ENCODE peak calls at places on chromosome X, in seven cellular contexts. One of them, this sample, is unnamed.

GRCh38 chrX:49268702-49269009 is 937 bp upstream of the PPP1R3F start:
- DNase-seq in HT-29: no peak
- DNase-seq in GM04504: no peak
- DNase-seq in SHP77: no peak
- DNase-seq in spleen: no peak
- DNase-seq in activated CD4-positive, CD25-positive, alpha-beta regulatory T cell treated with anti-CD3 and anti-CD28 coated beads, Interleukin-2, amount 50 U/mL, for 72 hours: no peak
- DNase-seq in psoas muscle: no peak
- DNase-seq in this sample: no peak

GRCh38 chrX:129622757-129623301 is 31.9 kb downstream of the APLN start:
- DNase-seq in HT-29: no peak
- DNase-seq in GM04504: no peak
- DNase-seq in SHP77: no peak
- DNase-seq in spleen: no peak
- DNase-seq in activated CD4-positive, CD25-positive, alpha-beta regulatory T cell treated with anti-CD3 and anti-CD28 coated beads, Interleukin-2, amount 50 U/mL, for 72 hours: no peak
- DNase-seq in psoas muscle: no peak
- DNase-seq in this sample: no peak

GRCh38 chrX:96480081-96480480 is 204.6 kb upstream of the DIAPH2 start:
- DNase-seq in HT-29: no peak
- DNase-seq in GM04504: peak
- DNase-seq in SHP77: no peak
- DNase-seq in spleen: no peak
- DNase-seq in activated CD4-positive, CD25-positive, alpha-beta regulatory T cell treated with anti-CD3 and anti-CD28 coated beads, Interleukin-2, amount 50 U/mL, for 72 hours: no peak
- DNase-seq in psoas muscle: no peak
- DNase-seq in this sample: no peak

GRCh38 chrX:9414416-9414815 is 50.4 kb upstream of the TBL1X start:
- DNase-seq in HT-29: no peak
- DNase-seq in GM04504: peak
- DNase-seq in SHP77: no peak
- DNase-seq in spleen: no peak
- DNase-seq in activated CD4-positive, CD25-positive, alpha-beta regulatory T cell treated with anti-CD3 and anti-CD28 coated beads, Interleukin-2, amount 50 U/mL, for 72 hours: no peak
- DNase-seq in psoas muscle: no peak
- DNase-seq in this sample: no peak

GRCh38 chrX:28675173-28675572 is 87.9 kb downstream of the IL1RAPL1 start:
- DNase-seq in HT-29: no peak
- DNase-seq in GM04504: no peak
- DNase-seq in SHP77: no peak
- DNase-seq in spleen: no peak
- DNase-seq in activated CD4-positive, CD25-positive, alpha-beta regulatory T cell treated with anti-CD3 and anti-CD28 coated beads, Interleukin-2, amount 50 U/mL, for 72 hours: no peak
- DNase-seq in psoas muscle: no peak
- DNase-seq in this sample: no peak

GRCh38 chrX:38375888-38376287 is 23.5 kb downstream of the OTC start:
- DNase-seq in HT-29: peak
- DNase-seq in GM04504: no peak
- DNase-seq in SHP77: peak
- DNase-seq in spleen: no peak
- DNase-seq in activated CD4-positive, CD25-positive, alpha-beta regulatory T cell treated with anti-CD3 and anti-CD28 coated beads, Interleukin-2, amount 50 U/mL, for 72 hours: no peak
- DNase-seq in psoas muscle: no peak
- DNase-seq in this sample: no peak

GRCh38 chrX:10111364-10112148 is 45.2 kb upstream of the CLCN4 start:
- DNase-seq in HT-29: no peak
- DNase-seq in GM04504: no peak
- DNase-seq in SHP77: no peak
- DNase-seq in spleen: peak
- DNase-seq in activated CD4-positive, CD25-positive, alpha-beta regulatory T cell treated with anti-CD3 and anti-CD28 coated beads, Interleukin-2, amount 50 U/mL, for 72 hours: peak
- DNase-seq in psoas muscle: no peak
- DNase-seq in this sample: no peak

GRCh38 chrX:14501312-14501711 is 28.0 kb upstream of the GLRA2 start:
- DNase-seq in HT-29: no peak
- DNase-seq in GM04504: no peak
- DNase-seq in SHP77: no peak
- DNase-seq in spleen: no peak
- DNase-seq in activated CD4-positive, CD25-positive, alpha-beta regulatory T cell treated with anti-CD3 and anti-CD28 coated beads, Interleukin-2, amount 50 U/mL, for 72 hours: no peak
- DNase-seq in psoas muscle: no peak
- DNase-seq in this sample: peak

GRCh38 chrX:108036298-108036973 is 8.4 kb upstream of the VSIG1 start:
- DNase-seq in HT-29: peak
- DNase-seq in GM04504: no peak
- DNase-seq in SHP77: no peak
- DNase-seq in spleen: no peak
- DNase-seq in activated CD4-positive, CD25-positive, alpha-beta regulatory T cell treated with anti-CD3 and anti-CD28 coated beads, Interleukin-2, amount 50 U/mL, for 72 hours: no peak
- DNase-seq in psoas muscle: no peak
- DNase-seq in this sample: no peak

GRCh38 chrX:69124108-69124507 is 41.1 kb downstream of the PJA1 start:
- DNase-seq in HT-29: no peak
- DNase-seq in GM04504: no peak
- DNase-seq in SHP77: no peak
- DNase-seq in spleen: no peak
- DNase-seq in activated CD4-positive, CD25-positive, alpha-beta regulatory T cell treated with anti-CD3 and anti-CD28 coated beads, Interleukin-2, amount 50 U/mL, for 72 hours: no peak
- DNase-seq in psoas muscle: no peak
- DNase-seq in this sample: no peak

GRCh38 chrX:9492901-9493300 is 28.0 kb downstream of the TBL1X start:
- DNase-seq in HT-29: no peak
- DNase-seq in GM04504: no peak
- DNase-seq in SHP77: no peak
- DNase-seq in spleen: no peak
- DNase-seq in activated CD4-positive, CD25-positive, alpha-beta regulatory T cell treated with anti-CD3 and anti-CD28 coated beads, Interleukin-2, amount 50 U/mL, for 72 hours: no peak
- DNase-seq in psoas muscle: no peak
- DNase-seq in this sample: no peak

GRCh38 chrX:111743316-111743715 is 62.3 kb downstream of the ALG13 start:
- DNase-seq in HT-29: no peak
- DNase-seq in GM04504: no peak
- DNase-seq in SHP77: no peak
- DNase-seq in spleen: no peak
- DNase-seq in activated CD4-positive, CD25-positive, alpha-beta regulatory T cell treated with anti-CD3 and anti-CD28 coated beads, Interleukin-2, amount 50 U/mL, for 72 hours: no peak
- DNase-seq in psoas muscle: no peak
- DNase-seq in this sample: no peak

GRCh38 chrX:31333181-31333831 is 261.5 kb upstream of the FTHL17 start:
- DNase-seq in HT-29: no peak
- DNase-seq in GM04504: no peak
- DNase-seq in SHP77: no peak
- DNase-seq in spleen: no peak
- DNase-seq in activated CD4-positive, CD25-positive, alpha-beta regulatory T cell treated with anti-CD3 and anti-CD28 coated beads, Interleukin-2, amount 50 U/mL, for 72 hours: no peak
- DNase-seq in psoas muscle: no peak
- DNase-seq in this sample: no peak

GRCh38 chrX:5857232-5857631 is 371.4 kb downstream of the NLGN4X start:
- DNase-seq in HT-29: no peak
- DNase-seq in GM04504: no peak
- DNase-seq in SHP77: no peak
- DNase-seq in spleen: no peak
- DNase-seq in activated CD4-positive, CD25-positive, alpha-beta regulatory T cell treated with anti-CD3 and anti-CD28 coated beads, Interleukin-2, amount 50 U/mL, for 72 hours: no peak
- DNase-seq in psoas muscle: no peak
- DNase-seq in this sample: no peak

GRCh38 chrX:29376584-29376983 is 789.3 kb downstream of the IL1RAPL1 start:
- DNase-seq in HT-29: no peak
- DNase-seq in GM04504: no peak
- DNase-seq in SHP77: no peak
- DNase-seq in spleen: no peak
- DNase-seq in activated CD4-positive, CD25-positive, alpha-beta regulatory T cell treated with anti-CD3 and anti-CD28 coated beads, Interleukin-2, amount 50 U/mL, for 72 hours: no peak
- DNase-seq in psoas muscle: no peak
- DNase-seq in this sample: no peak

GRCh38 chrX:13373807-13374187 is 53.9 kb upstream of the ATXN3L start:
- DNase-seq in HT-29: no peak
- DNase-seq in GM04504: peak
- DNase-seq in SHP77: no peak
- DNase-seq in spleen: no peak
- DNase-seq in activated CD4-positive, CD25-positive, alpha-beta regulatory T cell treated with anti-CD3 and anti-CD28 coated beads, Interleukin-2, amount 50 U/mL, for 72 hours: no peak
- DNase-seq in psoas muscle: no peak
- DNase-seq in this sample: peak

GRCh38 chrX:115639481-115639880 is 78.5 kb downstream of the PLS3 start:
- DNase-seq in HT-29: no peak
- DNase-seq in GM04504: no peak
- DNase-seq in SHP77: no peak
- DNase-seq in spleen: no peak
- DNase-seq in activated CD4-positive, CD25-positive, alpha-beta regulatory T cell treated with anti-CD3 and anti-CD28 coated beads, Interleukin-2, amount 50 U/mL, for 72 hours: no peak
- DNase-seq in psoas muscle: no peak
- DNase-seq in this sample: no peak

GRCh38 chrX:153487590-153488071 is 7.1 kb upstream of the BGN start:
- DNase-seq in HT-29: peak
- DNase-seq in GM04504: no peak
- DNase-seq in SHP77: no peak
- DNase-seq in spleen: no peak
- DNase-seq in activated CD4-positive, CD25-positive, alpha-beta regulatory T cell treated with anti-CD3 and anti-CD28 coated beads, Interleukin-2, amount 50 U/mL, for 72 hours: no peak
- DNase-seq in psoas muscle: no peak
- DNase-seq in this sample: no peak

GRCh38 chrX:131837325-131837724 is 185.8 kb upstream of the STK26 start:
- DNase-seq in HT-29: no peak
- DNase-seq in GM04504: no peak
- DNase-seq in SHP77: no peak
- DNase-seq in spleen: no peak
- DNase-seq in activated CD4-positive, CD25-positive, alpha-beta regulatory T cell treated with anti-CD3 and anti-CD28 coated beads, Interleukin-2, amount 50 U/mL, for 72 hours: no peak
- DNase-seq in psoas muscle: no peak
- DNase-seq in this sample: no peak

GRCh38 chrX:147550217-147550616 is 361.5 kb upstream of the FMR1 start:
- DNase-seq in HT-29: peak
- DNase-seq in GM04504: no peak
- DNase-seq in SHP77: peak
- DNase-seq in spleen: no peak
- DNase-seq in activated CD4-positive, CD25-positive, alpha-beta regulatory T cell treated with anti-CD3 and anti-CD28 coated beads, Interleukin-2, amount 50 U/mL, for 72 hours: no peak
- DNase-seq in psoas muscle: no peak
- DNase-seq in this sample: no peak

GRCh38 chrX:134158821-134159512 is 78.0 kb upstream of the CCDC160 start:
- DNase-seq in HT-29: no peak
- DNase-seq in GM04504: no peak
- DNase-seq in SHP77: no peak
- DNase-seq in spleen: no peak
- DNase-seq in activated CD4-positive, CD25-positive, alpha-beta regulatory T cell treated with anti-CD3 and anti-CD28 coated beads, Interleukin-2, amount 50 U/mL, for 72 hours: no peak
- DNase-seq in psoas muscle: no peak
- DNase-seq in this sample: no peak

GRCh38 chrX:78548012-78548411 is 111.1 kb downstream of the RTL3 start:
- DNase-seq in HT-29: no peak
- DNase-seq in GM04504: no peak
- DNase-seq in SHP77: no peak
- DNase-seq in spleen: no peak
- DNase-seq in activated CD4-positive, CD25-positive, alpha-beta regulatory T cell treated with anti-CD3 and anti-CD28 coated beads, Interleukin-2, amount 50 U/mL, for 72 hours: no peak
- DNase-seq in psoas muscle: no peak
- DNase-seq in this sample: no peak

GRCh38 chrX:130994671-130995070 is 63.5 kb upstream of the ARHGAP36 start:
- DNase-seq in HT-29: peak
- DNase-seq in GM04504: no peak
- DNase-seq in SHP77: no peak
- DNase-seq in spleen: no peak
- DNase-seq in activated CD4-positive, CD25-positive, alpha-beta regulatory T cell treated with anti-CD3 and anti-CD28 coated beads, Interleukin-2, amount 50 U/mL, for 72 hours: peak
- DNase-seq in psoas muscle: no peak
- DNase-seq in this sample: no peak

This sample was measured in heart right ventricle.